ENCODE peak calls at places on chromosomes 4 and X, in ten cellular contexts. N is heart left ventricle; H is CD8-positive, alpha-beta memory T cell; X is adipocyte; T is PC-3; R is left ventricle myocardium inferior; K is A673; O is NB4; Y is AG10803; B is mucosa of descending colon. I is an unnamed sample.

GRCh38 chr4:96183630-96184029 is 343.7 kb downstream of the PDHA2 start:
- DNase-seq in N (no peak), H (no peak), X (no peak), T (no peak), R (no peak), K (no peak), O (no peak), Y (no peak), B (no peak), I (no peak)

GRCh38 chr4:4569036-4569435 is 27.2 kb upstream of the STX18 start:
- DNase-seq in N (no peak), H (no peak), X (peak), T (no peak), R (no peak), K (no peak), O (no peak), Y (peak), B (no peak), I (no peak)

GRCh38 chrX:96455078-96455477 is 229.6 kb upstream of the DIAPH2 start:
- DNase-seq in N (no peak), H (no peak), X (no peak), T (no peak), R (no peak), K (no peak), O (no peak), Y (no peak), B (no peak), I (no peak)

GRCh38 chr4:164239433-164239832 is 514.5 kb upstream of the SMIM31 start:
- DNase-seq in N (no peak), H (no peak), X (no peak), T (no peak), R (no peak), K (no peak), O (no peak), Y (no peak), B (no peak), I (no peak)

GRCh38 chr4:74189331-74190043 is 31.6 kb downstream of the MTHFD2L start:
- DNase-seq in N (no peak), H (peak), X (peak), T (peak), R (no peak), K (peak), O (peak), Y (peak), B (peak), I (peak)

GRCh38 chr4:16687845-16688244 is 210.6 kb downstream of the LDB2 start:
- DNase-seq in N (no peak), H (no peak), X (no peak), T (peak), R (no peak), K (no peak), O (no peak), Y (no peak), B (no peak), I (no peak)

GRCh38 chr4:76955187-76955586 is 5.6 kb downstream of the SEPTIN11 start:
- DNase-seq in N (no peak), H (no peak), X (peak), T (no peak), R (no peak), K (no peak), O (no peak), Y (peak), B (no peak), I (no peak)

GRCh38 chr4:2212831-2213230 is 29.1 kb downstream of the HAUS3 start:
- DNase-seq in N (no peak), H (no peak), X (no peak), T (no peak), R (no peak), K (no peak), O (no peak), Y (no peak), B (no peak), I (no peak)

GRCh38 chr4:24915121-24915922 is 2.5 kb upstream of the CCDC149 start:
- DNase-seq in N (no peak), H (no peak), X (no peak), T (peak), R (no peak), K (no peak), O (no peak), Y (no peak), B (peak), I (peak)

GRCh38 chrX:23993012-23993633 is 33.9 kb downstream of the KLHL15 start:
- DNase-seq in N (no peak), H (no peak), X (no peak), T (no peak), R (no peak), K (no peak), O (no peak), Y (no peak), B (no peak), I (no peak)

GRCh38 chr4:127896069-127896468 is 15.4 kb downstream of the PLK4 start:
- DNase-seq in N (no peak), H (no peak), X (no peak), T (no peak), R (no peak), K (no peak), O (no peak), Y (no peak), B (no peak), I (no peak)

GRCh38 chr4:136709897-136710296 is 822.4 kb downstream of the PCDH18 start:
- DNase-seq in N (no peak), H (no peak), X (no peak), T (no peak), R (no peak), K (no peak), O (no peak), Y (no peak), B (no peak), I (no peak)

GRCh38 chrX:136260801-136261200 is 9.6 kb upstream of the MAP7D3 start:
- DNase-seq in N (no peak), H (no peak), X (peak), T (peak), R (no peak), K (no peak), O (no peak), Y (peak), B (no peak), I (no peak)

GRCh38 chr4:98502624-98503023 is 155.8 kb downstream of the TSPAN5 start:
- DNase-seq in N (no peak), H (no peak), X (no peak), T (no peak), R (no peak), K (no peak), O (no peak), Y (no peak), B (no peak), I (no peak)

GRCh38 chr4:145177511-145177905 is 2.9 kb downstream of the OTUD4 start:
- DNase-seq in N (peak), H (no peak), X (peak), T (peak), R (no peak), K (no peak), O (peak), Y (peak), B (no peak), I (no peak)

GRCh38 chr4:145177906-145178538 is 2.4 kb downstream of the OTUD4 start:
- DNase-seq in N (no peak), H (peak), X (peak), T (peak), R (no peak), K (peak), O (peak), Y (peak), B (peak), I (peak)

GRCh38 chr4:145179201-145179860 is 1.1 kb downstream of the OTUD4 start:
- DNase-seq in N (peak), H (peak), X (peak), T (peak), R (peak), K (peak), O (peak), Y (peak), B (peak), I (peak)

GRCh38 chr4:145180298-145181090 is at the start of gene OTUD4:
- DNase-seq in N (peak), H (peak), X (peak), T (peak), R (peak), K (peak), O (peak), Y (peak), B (peak), I (peak)

DNA sequence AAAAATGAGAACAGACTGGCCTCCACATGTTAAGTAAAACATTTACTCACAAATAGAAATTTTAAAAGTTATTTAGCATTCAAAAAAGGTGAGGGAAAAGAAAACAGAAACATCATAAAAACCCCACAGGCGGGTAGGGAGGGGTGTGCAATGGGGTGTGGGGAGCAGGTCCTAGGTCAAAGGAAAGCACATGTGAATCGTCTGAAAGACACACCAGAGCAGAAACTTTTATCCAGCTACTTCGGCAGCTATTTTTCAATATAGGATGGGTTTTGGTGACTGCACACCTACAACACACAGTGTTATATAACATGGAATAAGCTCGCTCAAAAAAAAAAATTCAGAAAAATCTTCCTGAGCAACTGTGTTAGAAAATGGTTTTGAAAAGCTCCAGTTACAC is 1.6 kb downstream of the OTUD4 start:
- DNase-seq in N (no peak), H (peak), X (no peak), T (no peak), R (no peak), K (no peak), O (peak), Y (no peak), B (peak), I (no peak)
- H3K4me3 ChIP-seq in N (peak), H (peak), X (peak), T (peak), R (peak), K (peak), O (peak), Y (peak), B (peak), I (peak)

DNA sequence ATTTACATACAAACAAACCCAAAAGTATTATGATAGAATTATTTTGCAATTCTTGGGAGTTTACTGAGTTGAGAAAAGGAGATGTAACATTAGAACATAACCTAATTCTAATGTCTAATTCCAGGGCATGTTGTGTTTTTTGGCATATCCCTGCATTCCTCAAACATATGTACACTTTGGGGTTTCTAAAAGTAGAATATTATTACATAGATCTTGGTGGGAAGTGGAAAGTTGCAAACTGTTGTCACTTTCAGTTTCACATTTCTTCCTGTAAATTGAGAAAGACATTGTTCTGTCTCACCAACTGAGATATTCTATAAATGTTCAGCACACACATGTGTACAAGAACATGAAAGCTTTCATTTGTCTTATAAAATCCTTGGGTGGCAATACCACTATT is 24.4 kb upstream of the GBA3 start:
- DNase-seq in N (no peak), H (no peak), X (peak), T (no peak), R (no peak), K (no peak), O (no peak), Y (peak), B (no peak), I (no peak)
- H3K4me3 ChIP-seq in N (no peak), H (no peak), X (peak), T (no peak), R (no peak), K (no peak), O (no peak), Y (no peak), B (no peak), I (no peak)

GRCh38 chrX:21438792-21439191 is 64.6 kb downstream of the CNKSR2 start:
- DNase-seq in N (no peak), H (peak), X (no peak), T (no peak), R (no peak), K (no peak), O (peak), Y (no peak), B (no peak), I (no peak)
- H3K4me3 ChIP-seq in N (no peak), H (no peak), X (no peak), T (no peak), R (no peak), K (no peak), O (peak), Y (no peak), B (no peak), I (no peak)

GRCh38 chrX:3549442-3549875 is 164.0 kb downstream of the PRKX start:
- DNase-seq in N (no peak), H (no peak), X (peak), T (peak), R (peak), K (peak), O (peak), Y (peak), B (peak), I (peak)
- H3K4me3 ChIP-seq in N (no peak), H (no peak), X (peak), T (peak), R (peak), K (peak), O (no peak), Y (peak), B (no peak), I (no peak)

I was measured in GM23338.